ENCODE peak calls at places on chromosomes 5 and 9, in six cellular contexts. Y is K562, R is Panc1, T is HCT116, C is GM12878, A is HepG2. J is an unnamed sample.

GRCh38 chr9:95740217-95741004 is 135.1 kb upstream of the ERCC6L2 start:
- DNase-seq in Y (no peak), R (no peak), T (no peak), C (no peak), A (no peak), J (no peak)

GRCh38 chr5:142421625-142422397 is 97.0 kb upstream of the SPRY4 start:
- DNase-seq in Y (no peak), R (no peak), T (no peak), C (no peak), A (no peak), J (no peak)

GRCh38 chr9:132235894-132236661 is 74.2 kb downstream of the NTNG2 start:
- DNase-seq in Y (peak; percentile 80), R (peak; percentile 54), T (peak; percentile 52), C (no peak), A (peak; percentile 46), J (peak; percentile 85)

GRCh38 chr9:113712053-113712452 is 164.1 kb upstream of the ZNF618 start:
- DNase-seq in Y (no peak), R (no peak), T (no peak), C (no peak), A (no peak), J (no peak)

GRCh38 chr9:15824310-15824709 is 271.5 kb downstream of the CCDC171 start:
- DNase-seq in Y (no peak), R (no peak), T (peak; percentile 48), C (no peak), A (peak; percentile 28), J (no peak)

GRCh38 chr9:107637421-107638420 is 148.2 kb upstream of the KLF4 start:
- DNase-seq in Y (no peak), R (no peak), T (no peak), C (no peak), A (no peak), J (peak; percentile 57)

GRCh38 chr5:124446125-124446524 is 300.3 kb downstream of the ZNF608 start:
- DNase-seq in Y (no peak), R (no peak), T (no peak), C (no peak), A (no peak), J (no peak)

GRCh38 chr5:168612996-168613395 is 33.8 kb upstream of the PANK3 start:
- DNase-seq in Y (no peak), R (no peak), T (no peak), C (no peak), A (no peak), J (no peak)

GRCh38 chr5:134873494-134873893 is 677 bp upstream of the TXNDC15 start:
- DNase-seq in Y (no peak), R (no peak), T (no peak), C (no peak), A (no peak), J (no peak)

GRCh38 chr5:148734518-148734917 is 80.2 kb upstream of the HTR4 start:
- DNase-seq in Y (no peak), R (no peak), T (no peak), C (no peak), A (no peak), J (no peak)

DNA sequence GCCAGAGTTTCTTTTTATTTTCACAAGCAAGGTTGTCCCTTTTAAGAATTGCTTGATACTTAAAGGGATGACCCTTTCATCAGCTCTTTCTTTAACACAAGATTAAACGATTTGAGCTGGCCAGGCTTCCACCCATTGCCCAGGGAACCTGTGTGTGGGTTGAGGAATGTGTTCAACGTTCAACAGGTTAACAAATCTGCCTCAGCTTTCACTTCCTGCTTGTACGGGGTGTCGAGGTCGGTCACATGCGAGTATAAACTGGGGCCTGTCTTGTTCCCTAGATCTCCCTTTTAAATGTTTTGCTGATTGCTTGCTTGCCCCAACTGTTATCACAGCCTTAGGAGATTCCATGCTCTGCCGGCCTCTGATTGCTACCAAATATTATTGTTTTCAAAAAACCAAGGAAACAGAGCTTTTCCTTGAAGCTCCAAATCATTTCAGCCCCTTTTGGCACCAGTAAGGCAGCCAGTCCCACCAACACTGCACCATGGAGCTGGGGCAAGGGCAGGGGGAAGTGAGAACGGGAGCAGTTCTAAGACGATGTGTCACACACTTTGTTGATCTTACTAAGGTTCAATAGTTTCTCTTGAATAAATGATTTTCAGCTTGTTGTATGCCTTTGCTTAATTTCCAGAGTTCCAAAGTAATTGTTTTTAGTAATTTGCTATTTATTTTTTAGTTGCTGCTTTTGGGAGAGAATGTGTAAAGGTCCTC is 10.7 kb upstream of the CLK4 start:
- DNase-seq in Y (no peak), R (no peak), T (no peak), C (no peak), A (no peak), J (no peak)
- TF ChIP-seq REST in Y (no peak), R (no peak), T (no peak), C (no peak), A (no peak), J (no peak)

GRCh38 chr9:20473566-20474116 is 148.7 kb downstream of the MLLT3 start:
- DNase-seq in Y (no peak), R (no peak), T (no peak), C (no peak), A (no peak), J (no peak)
- TF ChIP-seq SIN3A in Y (no peak), R (no peak), T (no peak), C (no peak), A (no peak), J (no peak)

GRCh38 chr5:146523698-146524097 is 7.7 kb upstream of the GPR151 start:
- DNase-seq in Y (no peak), R (no peak), T (no peak), C (no peak), A (no peak), J (no peak)

GRCh38 chr5:146533260-146533857 is 17.4 kb upstream of the GPR151 start:
- DNase-seq in Y (peak; percentile 57), R (peak; percentile 52), T (peak; percentile 73), C (peak; percentile 44), A (peak; percentile 66), J (peak; percentile 71)

GRCh38 chr5:146527785-146528184 is 11.8 kb upstream of the GPR151 start:
- DNase-seq in Y (no peak), R (no peak), T (no peak), C (no peak), A (no peak), J (no peak)

GRCh38 chr5:146529984-146530383 is 14.0 kb upstream of the GPR151 start:
- DNase-seq in Y (no peak), R (no peak), T (no peak), C (no peak), A (no peak), J (no peak)

GRCh38 chr5:146528232-146528631 is 12.2 kb upstream of the GPR151 start:
- DNase-seq in Y (no peak), R (no peak), T (no peak), C (no peak), A (no peak), J (no peak)
- TF ChIP-seq REST in Y (no peak), R (no peak), T (no peak), C (no peak), A (no peak), J (no peak)

DNA sequence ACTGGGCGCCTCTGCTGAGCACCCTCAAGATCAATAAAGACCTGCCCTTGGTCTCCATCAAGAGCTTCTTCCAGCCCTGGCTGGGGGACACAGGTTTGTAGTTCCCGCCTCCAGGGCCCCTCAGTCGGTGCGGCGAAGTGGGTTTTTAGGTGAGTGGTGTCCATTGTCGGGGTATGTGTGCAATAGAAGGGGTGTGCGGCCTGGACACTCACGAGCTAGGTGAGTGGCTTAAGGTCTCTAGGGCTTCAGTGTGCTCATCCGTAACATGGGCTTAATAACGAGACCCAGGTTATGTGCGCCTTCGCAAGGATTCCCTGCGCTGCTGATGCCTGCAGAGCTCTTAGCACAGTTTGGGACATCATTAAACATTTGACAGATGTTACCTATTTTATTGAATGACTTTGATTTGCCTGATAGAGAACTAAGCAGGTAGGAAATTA is 656 bp downstream of the CEP78 start:
- DNase-seq in Y (no peak), R (no peak), T (no peak), C (no peak), A (peak; percentile 17), J (no peak)
- TF ChIP-seq SIN3A in Y (no peak), R (no peak), T (no peak), C (no peak), A (no peak), J (no peak)

GRCh38 chr9:104572612-104573011 is 3.6 kb downstream of the OR13C8 start:
- DNase-seq in Y (no peak), R (no peak), T (no peak), C (no peak), A (no peak), J (no peak)

GRCh38 chr9:104564358-104564757 is 4.6 kb upstream of the OR13C8 start:
- DNase-seq in Y (no peak), R (no peak), T (no peak), C (no peak), A (no peak), J (no peak)

GRCh38 chr9:104568868-104569267 is at the start of gene OR13C8:
- DNase-seq in Y (no peak), R (no peak), T (no peak), C (no peak), A (no peak), J (no peak)
- TF ChIP-seq REST in Y (no peak), R (no peak), T (no peak), C (no peak), A (no peak), J (no peak)

DNA sequence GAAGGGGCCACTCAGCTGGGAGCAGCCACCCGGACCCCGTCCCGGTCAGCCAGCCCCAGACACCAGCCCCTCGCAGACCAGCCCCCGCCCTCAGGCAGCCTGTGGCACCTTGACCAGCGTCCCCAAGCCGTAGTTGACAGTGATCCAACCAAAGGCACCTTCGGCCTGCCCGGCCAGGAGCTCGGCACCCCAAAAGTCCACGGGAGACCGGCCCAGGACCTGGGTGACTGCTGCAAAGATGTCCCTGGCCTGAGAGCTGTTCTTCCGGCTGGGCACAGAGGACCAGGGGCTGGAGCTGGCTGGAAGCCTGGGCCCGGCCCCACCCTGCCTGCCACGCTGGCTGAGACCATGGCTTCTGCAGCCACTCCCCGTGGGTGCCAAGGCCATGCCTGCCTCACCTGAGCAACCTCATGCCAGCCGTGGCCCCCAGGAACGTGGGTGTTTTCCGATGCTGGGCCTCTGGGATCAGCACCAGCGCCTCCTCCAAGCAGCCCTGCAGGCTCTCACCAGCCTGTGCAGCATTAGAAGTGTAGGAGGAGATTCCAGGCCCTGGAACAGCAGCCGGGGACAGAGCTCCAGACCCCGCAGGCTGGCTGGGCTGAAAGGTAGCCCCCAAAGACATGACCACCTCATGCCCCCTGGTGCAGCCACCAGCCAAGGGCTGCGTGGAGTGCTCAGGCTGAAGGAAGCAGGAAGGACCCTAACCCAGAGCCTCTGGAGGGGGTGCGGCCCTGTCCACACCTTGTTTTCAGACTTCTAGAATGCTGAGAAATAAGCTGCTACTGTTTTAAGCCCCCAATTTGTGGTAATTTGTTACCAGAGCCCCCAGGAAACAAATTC is 4.2 kb downstream of the ENTPD8 start:
- DNase-seq in Y (no peak), R (no peak), T (no peak), C (no peak), A (no peak), J (no peak)
- TF ChIP-seq SIN3A in Y (no peak), R (no peak), T (no peak), C (no peak), A (no peak), J (no peak)

J was measured in SK-N-SH.